ENCODE peak calls at places on chromosomes 3 and 15, in six cellular contexts. W is stimulated activated CD8-positive, alpha-beta memory T cell treated with anti-CD3 and anti-CD28 coated beads, Interleukin-4, amount 100 ng/mL, for 4 hours; N is stimulated activated CD4-positive, alpha-beta T cell treated with anti-CD3 and anti-CD28 coated beads, Interleukin-4, amount 100 ng/mL, for 48 hours; R is IMR-90; I is AG08396; G is GF-D8. O is an unnamed sample.

GRCh38 chr3:7166460-7166859 is 305.5 kb downstream of the GRM7 start:
- DNase-seq in R (no peak), I (no peak), G (no peak), N (no peak), W (no peak), O (no peak)

GRCh38 chr15:44296625-44297524 is 8.4 kb downstream of the GOLM2 start:
- DNase-seq in N (no peak), R (peak), G (peak), W (no peak), I (peak), O (peak)

GRCh38 chr3:141277451-141277850 is 45.8 kb downstream of the PXYLP1 start:
- DNase-seq in I (no peak), N (no peak), R (no peak), W (no peak), G (no peak), O (no peak)

GRCh38 chr15:89377042-89377841 is 42.6 kb upstream of the POLG start:
- DNase-seq in G (no peak), R (no peak), I (no peak), N (no peak), W (no peak), O (no peak)

GRCh38 chr3:171770689-171771620 is 39.3 kb downstream of the PLD1 start:
- DNase-seq in R (peak), G (peak), I (peak), W (no peak), N (no peak), O (peak)

GRCh38 chr3:160163259-160163878 is 61.9 kb upstream of the C3orf80 start:
- DNase-seq in R (peak), W (no peak), N (no peak), I (peak), G (no peak), O (peak)

GRCh38 chr15:91252322-91252721 is 152.3 kb downstream of the SV2B start:
- DNase-seq in G (no peak), W (no peak), R (no peak), I (no peak), N (no peak), O (no peak)

GRCh38 chr15:69459063-69459462 is 6.4 kb downstream of the RPLP1 start:
- DNase-seq in G (no peak), R (no peak), I (no peak), W (no peak), N (no peak), O (no peak)

GRCh38 chr3:180416111-180416541 is 185.8 kb upstream of the TTC14 start:
- DNase-seq in R (peak), I (no peak), G (no peak), N (no peak), W (no peak), O (no peak)

GRCh38 chr15:77004189-77004588 is 9.3 kb downstream of the PSTPIP1 start:
- DNase-seq in W (no peak), R (no peak), N (no peak), I (no peak), G (peak), O (no peak)

GRCh38 chr15:35108453-35108852 is 23.4 kb upstream of the NANOGP8 start:
- DNase-seq in R (no peak), W (no peak), N (no peak), G (no peak), I (no peak), O (no peak)

GRCh38 chr3:128607710-128608048 is 42.9 kb downstream of the RPN1 start:
- DNase-seq in G (no peak), N (no peak), W (no peak), R (no peak), I (no peak), O (no peak)

GRCh38 chr3:133441867-133442270 is 42.0 kb downstream of the BFSP2 start:
- DNase-seq in N (no peak), R (no peak), W (no peak), G (no peak), I (no peak), O (peak)

GRCh38 chr15:40330368-40330836 is 6.9 kb downstream of the INAFM2 start:
- DNase-seq in R (peak), N (no peak), I (no peak), G (no peak), W (no peak), O (peak)

GRCh38 chr3:12898980-12899755 is 57.8 kb upstream of the RPL32 start:
- DNase-seq in W (no peak), I (no peak), N (no peak), G (no peak), R (no peak), O (no peak)

GRCh38 chr3:139134678-139135372 is 90.1 kb upstream of the PRR23C start:
- DNase-seq in I (no peak), R (no peak), N (no peak), G (no peak), W (no peak), O (peak)

GRCh38 chr3:184725176-184725575 is 13.3 kb upstream of the MAGEF1 start:
- DNase-seq in I (no peak), W (no peak), N (no peak), R (no peak), G (no peak), O (no peak)

GRCh38 chr15:29988689-29989088 is 94.1 kb upstream of the GOLGA8J start:
- DNase-seq in G (no peak), W (no peak), I (no peak), N (no peak), R (peak), O (no peak)

GRCh38 chr3:71724584-71725278 is 471 bp downstream of the EIF4E3 start:
- DNase-seq in G (no peak), R (no peak), W (no peak), I (peak), N (peak), O (peak)

GRCh38 chr3:139482206-139482605 is 5.9 kb upstream of the RBP2 start:
- DNase-seq in N (no peak), I (no peak), R (no peak), G (no peak), W (no peak), O (no peak)

GRCh38 chr3:138140940-138141339 is 8.8 kb upstream of the A4GNT start:
- DNase-seq in N (no peak), G (no peak), I (no peak), W (no peak), R (no peak), O (no peak)

GRCh38 chr3:73625124-73625665 is 454 bp upstream of the PDZRN3 start:
- DNase-seq in R (peak), G (no peak), N (no peak), I (peak), W (no peak), O (no peak)

GRCh38 chr15:51311510-51311909 is 26.9 kb downstream of the CYP19A1 start:
- DNase-seq in R (no peak), I (no peak), G (no peak), N (no peak), W (no peak), O (no peak)

GRCh38 chr3:186651678-186652215 is 11.5 kb downstream of the FETUB start:
- DNase-seq in R (no peak), N (no peak), W (no peak), I (no peak), G (no peak), O (no peak)

GRCh38 chr3:59769132-59769531 is 719.3 kb upstream of the CFAP20DC start:
- DNase-seq in W (no peak), R (no peak), G (no peak), N (no peak), I (no peak), O (no peak)

GRCh38 chr3:194450341-194450740 is 36.5 kb downstream of the ATP13A3 start:
- DNase-seq in W (no peak), R (no peak), I (no peak), N (no peak), G (no peak), O (no peak)

GRCh38 chr3:57952208-57952631 is 56.0 kb upstream of the FLNB start:
- DNase-seq in W (no peak), G (no peak), I (peak), N (no peak), R (peak), O (peak)

GRCh38 chr3:194185225-194185624 is 49.3 kb downstream of the HES1 start:
- DNase-seq in G (no peak), R (no peak), I (no peak), W (no peak), N (no peak), O (no peak)

GRCh38 chr3:87228316-87228715 is 1.2 kb downstream of the CHMP2B start:
- DNase-seq in W (no peak), I (peak), R (peak), G (no peak), N (no peak), O (no peak)

GRCh38 chr15:85707519-85708338 is 87.0 kb downstream of the KLHL25 start:
- DNase-seq in N (no peak), G (no peak), W (no peak), R (peak), I (peak), O (peak)

GRCh38 chr3:83523470-83524073 is 1435.2 kb upstream of the CADM2 start:
- DNase-seq in N (no peak), I (no peak), R (no peak), G (peak), W (no peak), O (peak)

O was measured in OCI-M1.